ENCODE peak calls at places on chromosome 3, in seven cellular contexts. D is AG04450, G is astrocyte, B is BE2C, Z is spleen, H is esophagus muscularis mucosa, M is fibroblast of lung. S is an unnamed sample. For H3K27me3, the result is how much of the 10 kb centered on the place peaks cover.

GRCh38 chr3:188234172-188234571 is 80.2 kb downstream of the LPP start:
- DNase-seq in D (no peak), G (peak), H (peak), Z (no peak), M (no peak), B (no peak), S (no peak)

GRCh38 chr3:127750226-127751031 is 71.9 kb downstream of the MGLL start:
- DNase-seq in M (peak), G (peak), D (peak), H (no peak), B (peak), Z (no peak), S (peak)

GRCh38 chr3:30493912-30494311 is 112.5 kb upstream of the TGFBR2 start:
- DNase-seq in B (no peak), M (peak), Z (no peak), H (no peak), G (peak), D (peak), S (peak)

GRCh38 chr3:197730200-197730599 is 6.5 kb downstream of the RUBCN start:
- DNase-seq in D (no peak), B (no peak), Z (no peak), H (no peak), M (peak), G (peak), S (peak)

GRCh38 chr3:22392859-22393258 is 641.8 kb upstream of the ZNF385D start:
- DNase-seq in B (no peak), D (no peak), H (no peak), Z (no peak), G (no peak), M (no peak), S (no peak)

GRCh38 chr3:13495351-13495813 is 15.3 kb downstream of the HDAC11 start:
- DNase-seq in M (no peak), G (no peak), D (no peak), H (no peak), B (no peak), Z (peak), S (no peak)

GRCh38 chr3:40580494-40581091 is 55.8 kb downstream of the ZNF621 start:
- DNase-seq in B (peak), M (peak), G (peak), H (no peak), D (peak), Z (peak), S (peak)

GRCh38 chr3:62884041-62884870 is 9.0 kb upstream of the CADPS start:
- DNase-seq in B (no peak), Z (no peak), D (no peak), M (no peak), H (no peak), G (no peak), S (no peak)

GRCh38 chr3:193772389-193772788 is 179.4 kb downstream of the OPA1 start:
- DNase-seq in M (no peak), B (no peak), H (peak), Z (no peak), G (no peak), D (no peak), S (no peak)

GRCh38 chr3:193728429-193729087 is 135.6 kb downstream of the OPA1 start:
- DNase-seq in M (no peak), H (peak), B (no peak), G (no peak), Z (no peak), D (no peak), S (no peak)

GRCh38 chr3:194928183-194928736 is 242.6 kb downstream of the FAM43A start:
- DNase-seq in D (peak), B (no peak), G (peak), M (no peak), H (peak), Z (no peak), S (peak)

GRCh38 chr3:30681276-30682211 is 75.1 kb downstream of the TGFBR2 start:
- DNase-seq in D (peak), B (peak), M (peak), Z (peak), G (peak), H (no peak), S (peak)

GRCh38 chr3:188647237-188647636 is 493.3 kb downstream of the LPP start:
- DNase-seq in B (no peak), G (no peak), D (no peak), M (no peak), Z (no peak), H (no peak), S (no peak)

GRCh38 chr3:149706905-149707304 is 45.4 kb downstream of the COMMD2 start:
- DNase-seq in H (no peak), M (peak), G (no peak), D (peak), Z (no peak), B (no peak), S (no peak)

GRCh38 chr3:154178172-154178571 is 57.0 kb downstream of the ARHGEF26 start:
- DNase-seq in D (no peak), G (no peak), M (peak), H (no peak), Z (no peak), B (no peak), S (no peak)

GRCh38 chr3:18351823-18352744 is 73.1 kb downstream of the SATB1 start:
- DNase-seq in B (peak), Z (no peak), G (no peak), M (no peak), H (no peak), D (no peak), S (peak)

GRCh38 chr3:4751057-4752051 is 227.9 kb upstream of the BHLHE40 start:
- DNase-seq in M (peak), B (no peak), D (peak), G (peak), Z (no peak), H (no peak), S (peak)

GRCh38 chr3:106261915-106262683 is 393.3 kb upstream of the CBLB start:
- DNase-seq in H (no peak), Z (no peak), D (peak), G (peak), M (peak), B (no peak), S (no peak)

GRCh38 chr3:173584093-173584833 is 186.7 kb downstream of the NLGN1 start:
- DNase-seq in Z (no peak), D (no peak), H (no peak), M (peak), G (peak), B (peak), S (peak)

GRCh38 chr3:47443611-47443995 is 32.1 kb downstream of the SCAP start:
- DNase-seq in H (no peak), B (no peak), D (no peak), G (no peak), M (no peak), Z (no peak), S (peak)

GRCh38 chr3:107143206-107143605 is 234.0 kb upstream of the CCDC54 start:
- DNase-seq in B (no peak), G (no peak), H (no peak), M (no peak), Z (no peak), D (no peak), S (no peak)

GRCh38 chr3:193997228-193998192 is 138.4 kb upstream of the HES1 start:
- DNase-seq in H (no peak), M (no peak), B (no peak), D (no peak), Z (no peak), G (peak), S (no peak)

GRCh38 chr3:57079221-57079831 is 18.9 kb downstream of the SPATA12 start:
- DNase-seq in H (no peak), Z (peak), G (no peak), M (no peak), D (no peak), B (peak), S (peak)

GRCh38 chr3:172397716-172398405 is 50.4 kb downstream of the GHSR start:
- DNase-seq in H (no peak), Z (no peak), B (no peak), G (no peak), M (peak), D (peak), S (peak)

GRCh38 chr3:113551821-113552220 is 19.5 kb downstream of the SIDT1 start:
- DNase-seq in G (no peak), D (no peak), M (no peak), B (no peak), H (no peak), Z (no peak), S (peak)

GRCh38 chr3:173932624-173933023 is 535.1 kb downstream of the NLGN1 start:
- DNase-seq in B (no peak), H (no peak), M (peak), Z (no peak), G (peak), D (no peak), S (peak)

GRCh38 chr3:112446343-112446742 is 52.9 kb downstream of the BTLA start:
- DNase-seq in B (no peak), Z (no peak), D (no peak), G (peak), M (peak), H (no peak), S (no peak)

GRCh38 chr3:192919895-192920294 is 2.2 kb upstream of the MB21D2 start:
- DNase-seq in Z (no peak), M (no peak), H (no peak), D (no peak), G (no peak), B (no peak), S (no peak)

GRCh38 chr3:105304487-105304886 is 62.2 kb upstream of the ALCAM start:
- DNase-seq in M (no peak), G (peak), D (no peak), H (no peak), Z (no peak), B (no peak), S (no peak)

GRCh38 chr3:172601066-172601832 is 78.0 kb upstream of the TNFSF10 start:
- DNase-seq in M (no peak), Z (no peak), B (no peak), H (no peak), D (no peak), G (no peak), S (no peak)

GRCh38 chr3:114660808-114661207 is 367.0 kb downstream of the TIGIT start:
- DNase-seq in M (no peak), Z (no peak), G (no peak), B (peak), H (no peak), D (no peak), S (no peak)

GRCh38 chr3:100316656-100317069 is 17.9 kb upstream of the NIT2 start:
- DNase-seq in H (no peak), M (peak), D (peak), G (peak), Z (no peak), B (peak), S (peak)

GRCh38 chr3:139935071-139935865 is at the start of gene CLSTN2:
- DNase-seq in B (peak), Z (no peak), G (peak), M (peak), D (no peak), H (peak), S (peak)

GRCh38 chr3:64399205-64399800 is 174.0 kb upstream of the PRICKLE2 start:
- DNase-seq in M (peak), B (peak), Z (no peak), G (peak), H (peak), D (peak), S (peak)

GRCh38 chr3:196968233-196969000 is at the start of gene PIGZ:
- DNase-seq in M (no peak), G (no peak), D (no peak), H (no peak), Z (peak), B (peak), S (no peak)

GRCh38 chr3:99638244-99638948 is at the start of gene COL8A1:
- DNase-seq in M (peak), H (peak), B (no peak), Z (no peak), G (peak), D (peak), S (peak)

GRCh38 chr3:10964537-10965167 is 27.9 kb upstream of the SLC6A1 start:
- DNase-seq in Z (no peak), G (peak), B (no peak), M (no peak), D (no peak), H (no peak), S (peak)

GRCh38 chr3:107206141-107206540 is 171.1 kb upstream of the CCDC54 start:
- DNase-seq in Z (no peak), D (no peak), G (peak), H (no peak), M (peak), B (peak), S (peak)

GRCh38 chr3:139520028-139520737 is 19.4 kb downstream of the RBP1 start:
- DNase-seq in B (peak), H (peak), D (no peak), G (peak), M (peak), Z (no peak), S (peak)

DNA sequence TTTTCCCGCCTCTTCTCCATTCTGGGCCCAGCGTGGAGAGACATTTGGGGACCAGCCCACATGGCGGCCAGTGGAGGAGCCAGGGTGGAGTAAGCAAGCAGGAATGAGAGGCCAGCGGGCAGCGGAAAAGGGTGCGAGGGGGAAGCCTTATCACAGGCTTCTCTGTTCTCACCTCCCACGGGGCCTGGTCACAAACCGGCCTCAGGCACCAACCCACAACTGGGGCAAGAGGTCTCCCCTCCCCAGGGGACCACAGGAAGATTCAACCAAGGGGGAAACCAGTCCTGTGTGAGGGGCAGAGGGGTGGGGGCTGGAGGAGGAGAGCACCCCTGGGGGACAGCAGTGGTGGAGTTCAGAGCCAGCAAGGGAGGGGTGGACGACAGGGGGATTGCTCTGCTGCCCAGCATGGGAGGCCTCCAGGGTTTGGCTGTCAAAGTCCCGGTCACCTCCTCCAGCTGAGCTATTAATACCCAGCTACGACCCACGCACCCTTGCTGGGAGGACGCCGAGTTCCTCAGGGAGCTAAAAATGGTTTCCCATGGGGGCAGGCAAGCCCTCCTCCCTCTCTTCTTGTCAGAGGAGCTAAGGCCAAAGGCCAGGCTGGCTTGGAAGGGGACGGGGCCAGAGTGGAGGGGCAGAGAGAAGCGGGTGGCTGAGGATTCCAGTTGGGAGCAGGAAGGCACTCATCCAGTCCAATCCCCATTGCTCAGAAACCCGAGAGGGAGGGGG is 23.8 kb upstream of the RPL29 start:
- DNase-seq in Z (peak), D (no peak), B (no peak), M (no peak), G (no peak), H (no peak), S (no peak)
- TF ChIP-seq CTCF in Z (no peak), D (no peak), B (no peak), M (no peak), G (no peak), H (no peak), S (no peak)

DNA sequence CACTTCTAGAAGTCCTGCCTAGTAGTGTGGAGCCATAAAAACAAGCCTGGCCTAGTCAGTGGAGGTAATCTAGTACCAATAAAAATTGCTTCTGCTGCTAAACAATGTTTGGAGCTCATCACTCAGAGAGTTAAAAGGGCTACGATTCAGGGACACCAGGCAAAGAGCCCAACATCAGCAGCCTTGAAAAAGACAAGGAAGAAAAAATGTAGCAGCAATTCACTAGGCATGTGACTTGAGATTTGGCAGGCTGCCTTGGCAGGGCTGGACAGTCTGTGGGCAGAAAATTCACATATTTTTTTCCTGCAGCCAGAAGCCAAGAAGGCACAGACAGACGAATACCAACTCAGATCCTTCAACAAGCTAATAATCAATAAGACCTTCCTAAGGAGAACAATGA is 47.2 kb downstream of the IGSF11 start:
- DNase-seq in B (no peak), D (no peak), G (peak), M (peak), Z (no peak), H (no peak), S (no peak)
- H3K27me3 ChIP-seq in B (under half), D (under half), G (under half), M (under half), Z (under half), H (under half), S (under half)

GRCh38 chr3:185079620-185080019 is 73.2 kb downstream of the C3orf70 start:
- DNase-seq in D (no peak), M (no peak), B (no peak), H (no peak), G (no peak), Z (no peak), S (no peak)

GRCh38 chr3:185081516-185081915 is 71.3 kb downstream of the C3orf70 start:
- DNase-seq in Z (no peak), D (no peak), B (no peak), H (no peak), G (peak), M (no peak), S (no peak)

GRCh38 chr3:185082829-185083228 is 70.0 kb downstream of the C3orf70 start:
- DNase-seq in H (no peak), M (no peak), G (no peak), Z (no peak), D (no peak), B (no peak), S (no peak)

GRCh38 chr3:185084402-185084801 is 68.5 kb downstream of the C3orf70 start:
- DNase-seq in H (no peak), D (no peak), G (no peak), Z (no peak), B (no peak), M (no peak), S (no peak)

GRCh38 chr3:185082149-185082548 is 70.7 kb downstream of the C3orf70 start:
- DNase-seq in B (no peak), D (no peak), H (no peak), Z (no peak), M (no peak), G (no peak), S (no peak)
- TF ChIP-seq CTCF in B (no peak), D (no peak), H (no peak), Z (no peak), M (no peak), G (no peak), S (no peak)

DNA sequence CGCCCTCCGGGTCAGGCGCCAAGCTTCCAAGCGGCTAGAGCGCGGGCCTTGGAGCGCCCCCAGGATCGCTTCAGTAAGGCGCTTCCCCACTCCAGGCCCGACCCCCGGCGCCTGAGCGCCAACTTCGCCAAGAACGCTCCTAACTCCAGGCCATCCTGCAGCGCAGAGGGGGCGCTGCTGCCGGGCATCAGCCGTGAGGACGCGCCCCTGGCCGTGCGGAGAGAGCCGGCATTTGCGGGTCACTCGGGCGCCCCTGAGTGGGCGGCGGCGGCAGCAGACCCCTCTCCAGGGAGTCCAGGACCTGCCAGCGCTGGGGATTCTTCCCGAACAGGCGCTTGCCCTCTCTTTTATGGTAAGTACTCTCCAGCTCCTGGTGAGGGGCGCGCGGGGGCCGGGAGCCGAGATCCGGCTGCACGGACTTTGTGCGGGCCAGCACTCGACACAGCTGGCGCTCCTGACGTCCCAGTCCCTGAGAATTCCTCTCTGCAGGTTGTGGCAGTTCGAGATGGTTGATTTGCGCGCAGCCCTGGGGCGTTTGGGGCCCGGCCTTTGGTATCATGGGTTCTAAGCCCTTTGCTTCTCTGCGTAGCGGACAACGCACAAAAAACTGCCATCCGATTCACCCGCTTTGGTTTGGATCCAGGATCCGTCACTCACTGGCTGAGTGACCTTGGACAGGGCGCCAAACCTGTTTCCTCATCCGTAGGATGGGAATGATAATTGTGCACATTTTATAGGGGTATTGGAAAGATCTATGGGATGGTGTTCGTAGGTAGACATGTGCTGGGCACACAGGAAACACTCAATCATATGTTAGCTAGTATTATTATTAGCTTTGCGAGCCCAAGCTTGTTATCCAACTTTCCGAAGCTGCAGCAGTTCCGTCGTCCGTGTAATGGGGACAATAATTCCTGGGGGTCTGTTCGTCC is 758 bp downstream of the SPSB4 start:
- DNase-seq in H (peak), B (peak), Z (no peak), D (no peak), G (peak), M (peak), S (peak)
- H3K27me3 ChIP-seq in H (under half), B (under half), Z (under half), D (half or more), G (under half), M (under half), S (under half)

DNA sequence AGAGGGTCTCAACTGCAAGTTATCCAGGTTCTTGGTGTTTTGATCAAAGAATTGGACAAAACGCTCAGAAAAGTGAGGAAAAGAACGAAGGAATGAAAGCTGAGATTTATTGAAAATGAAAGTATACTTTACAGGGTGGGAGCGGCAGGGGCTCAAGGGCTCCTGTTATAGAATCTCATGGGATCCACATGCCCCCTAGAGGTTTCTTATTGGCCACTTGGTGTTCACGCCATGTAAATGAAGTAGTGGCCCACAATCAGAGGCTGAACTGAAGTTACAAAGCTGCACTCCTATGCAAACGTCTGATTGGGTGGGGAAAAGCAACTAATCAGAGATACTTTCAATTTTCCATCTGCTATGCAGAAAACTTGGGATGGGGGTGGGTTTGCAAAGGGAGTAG is 216.7 kb downstream of the PTPRG start:
- DNase-seq in G (no peak), D (no peak), M (no peak), B (no peak), Z (no peak), H (no peak), S (no peak)
- TF ChIP-seq CTCF in G (no peak), D (no peak), M (no peak), B (peak), Z (no peak), H (no peak), S (no peak)